ENCODE peak calls at places on chromosome 6, in six cellular contexts. W, Z, L, X, U and O are unnamed samples.

GRCh38 chr6:107957165-107957908 is 671 bp downstream of the SEC63 start:
- DNase-seq in Z (peak; percentile 42), L (peak; percentile 88), W (peak; percentile 83), U (peak; percentile 38), X (peak; percentile 64), O (peak; percentile 67)

GRCh38 chr6:1561355-1561754 is 48.4 kb upstream of the FOXC1 start:
- DNase-seq in X (no peak), L (no peak), U (no peak), W (no peak), Z (no peak), O (no peak)

GRCh38 chr6:12339808-12340487 is 49.8 kb downstream of the EDN1 start:
- DNase-seq in W (no peak), Z (no peak), U (no peak), X (no peak), L (no peak), O (no peak)

GRCh38 chr6:5287205-5287965 is 26.1 kb downstream of the FARS2 start:
- DNase-seq in X (peak; percentile 16), Z (no peak), L (peak; percentile 88), U (no peak), W (peak; percentile 7), O (no peak)

GRCh38 chr6:155333414-155333813 is 19.1 kb upstream of the TFB1M start:
- DNase-seq in X (no peak), Z (no peak), U (no peak), L (peak; percentile 41), W (no peak), O (no peak)

GRCh38 chr6:64293298-64293697 is 657.7 kb downstream of the PHF3 start:
- DNase-seq in Z (no peak), U (no peak), L (peak; percentile 26), W (no peak), X (no peak), O (no peak)

GRCh38 chr6:26363882-26364825 is 844 bp upstream of the BTN3A2 start:
- DNase-seq in U (no peak), X (no peak), Z (peak; percentile 16), L (peak; percentile 36), W (no peak), O (no peak)

GRCh38 chr6:105774247-105774646 is 311.9 kb upstream of the PRDM1 start:
- DNase-seq in Z (no peak), L (no peak), X (no peak), U (no peak), W (no peak), O (no peak)

GRCh38 chr6:161486326-161486725 is 212.5 kb upstream of the AGPAT4 start:
- DNase-seq in U (no peak), L (peak; percentile 42), X (no peak), Z (no peak), W (no peak), O (no peak)

GRCh38 chr6:165837948-165838745 is 175.1 kb upstream of the PDE10A start:
- DNase-seq in Z (no peak), W (no peak), L (no peak), U (no peak), X (no peak), O (no peak)